ENCODE peak calls at places on chromosomes 11 and 22, in four cellular contexts. K, Z, W and X are unnamed samples.
A peak's percentile ranks its signal among the peaks of the same experiment; 100 is the strongest.

GRCh38 chr11:91978747-91979146 is 245.9 kb upstream of the FAT3 start:
- DNase-seq in K (no peak), Z (peak; percentile 61), W (no peak), X (no peak)

GRCh38 chr22:35462558-35463230 is 62.8 kb downstream of the MCM5 start:
- DNase-seq in K (no peak), Z (no peak), W (no peak), X (no peak)

GRCh38 chr11:38460429-38460828 is 1862.4 kb upstream of the RAG2 start:
- DNase-seq in K (no peak), Z (peak; percentile 77), W (no peak), X (no peak)

GRCh38 chr11:79094601-79095000 is 346.2 kb downstream of the TENM4 start:
- DNase-seq in K (no peak), Z (no peak), W (no peak), X (no peak)

GRCh38 chr11:72236774-72237111 is 7.2 kb downstream of the PHOX2A start:
- DNase-seq in K (no peak), Z (no peak), W (no peak), X (no peak)

GRCh38 chr11:134399996-134400395 is 12.0 kb downstream of the B3GAT1 start:
- DNase-seq in K (no peak), Z (no peak), W (no peak), X (no peak)

GRCh38 chr11:45266693-45267451 is 19.3 kb downstream of the SYT13 start:
- DNase-seq in K (no peak), Z (no peak), W (no peak), X (peak; percentile 54)

GRCh38 chr11:93718057-93718563 is 23.2 kb downstream of the TAF1D start:
- DNase-seq in K (no peak), Z (no peak), W (no peak), X (no peak)

GRCh38 chr22:39282642-39283311 is 36.6 kb downstream of the RPL3 start:
- DNase-seq in K (no peak), Z (no peak), W (no peak), X (no peak)

GRCh38 chr11:35990170-35990569 is 46.3 kb downstream of the LDLRAD3 start:
- DNase-seq in K (no peak), Z (no peak), W (no peak), X (no peak)

GRCh38 chr11:36532908-36533601 is 23.0 kb upstream of the TRAF6 start:
- DNase-seq in K (no peak), Z (no peak), W (no peak), X (no peak)

GRCh38 chr11:16536513-16536912 is 180.2 kb upstream of the SOX6 start:
- DNase-seq in K (no peak), Z (no peak), W (no peak), X (no peak)

GRCh38 chr11:71124127-71124526 is 128.2 kb downstream of the SHANK2 start:
- DNase-seq in K (no peak), Z (no peak), W (no peak), X (no peak)

GRCh38 chr11:9003573-9004309 is at the start of gene NRIP3:
- DNase-seq in K (peak; percentile 21), Z (peak; percentile 58), W (peak; percentile 75), X (no peak)

GRCh38 chr22:46259374-46259773 is 3.8 kb downstream of the PKDREJ start:
- DNase-seq in K (no peak), Z (no peak), W (no peak), X (no peak)